ENCODE peak calls at places on chromosomes 11 and 22, in seven cellular contexts. A, U, N, Q, I, L and Y are unnamed samples.

GRCh38 chr22:39149915-39150847 is 2.3 kb downstream of the CBX7 start:
- DNase-seq in N (no peak), L (peak; percentile 31), I (no peak), Q (no peak), U (no peak), A (no peak), Y (no peak)

GRCh38 chr11:134607963-134608750 is 196.1 kb upstream of the B3GAT1 start:
- DNase-seq in N (no peak), I (no peak), L (no peak), Q (no peak), U (no peak), A (no peak), Y (no peak)

GRCh38 chr11:70590356-70590991 is 192.1 kb downstream of the CTTN start:
- DNase-seq in Q (no peak), U (no peak), N (no peak), L (no peak), A (no peak), I (no peak), Y (no peak)

GRCh38 chr11:91756829-91757480 is 467.7 kb upstream of the FAT3 start:
- DNase-seq in U (no peak), L (no peak), N (no peak), Q (no peak), I (no peak), A (no peak), Y (no peak)

GRCh38 chr22:38017272-38017920 is 33.0 kb upstream of the SOX10 start:
- DNase-seq in L (no peak), A (no peak), Q (no peak), N (no peak), U (no peak), I (no peak), Y (no peak)

GRCh38 chr11:122706261-122706660 is 50.7 kb downstream of the UBASH3B start:
- DNase-seq in L (peak; percentile 88), N (no peak), A (no peak), I (no peak), U (no peak), Q (no peak), Y (no peak)

GRCh38 chr11:131253885-131254204 is 116.6 kb upstream of the NTM start:
- DNase-seq in U (no peak), I (peak; percentile 53), A (no peak), Q (no peak), N (peak; percentile 42), L (no peak), Y (peak; percentile 69)

GRCh38 chr11:112564228-112564955 is 303.7 kb upstream of the PLET1 start:
- DNase-seq in A (no peak), N (no peak), Q (no peak), L (peak; percentile 11), U (no peak), I (no peak), Y (no peak)

GRCh38 chr11:8683115-8683807 is 669 bp downstream of the RPL27A start:
- DNase-seq in L (no peak), I (no peak), U (no peak), Q (no peak), N (no peak), A (no peak), Y (no peak)

GRCh38 chr11:64000026-64000739 is 13.9 kb downstream of the OTUB1 start:
- DNase-seq in L (no peak), A (no peak), I (no peak), N (peak; percentile 44), Q (no peak), U (no peak), Y (peak; percentile 76)

GRCh38 chr11:106381895-106382294 is 304.4 kb downstream of the AASDHPPT start:
- DNase-seq in A (no peak), U (no peak), L (no peak), N (no peak), Q (no peak), I (peak; percentile 17), Y (no peak)

GRCh38 chr11:35073691-35074382 is 65.1 kb upstream of the CD44 start:
- DNase-seq in Q (no peak), U (no peak), A (no peak), I (no peak), N (no peak), L (no peak), Y (no peak)

GRCh38 chr22:17922925-17923898 is 101.1 kb downstream of the MICAL3 start:
- DNase-seq in N (no peak), Q (no peak), A (no peak), U (no peak), L (no peak), I (no peak), Y (no peak)

GRCh38 chr11:11864332-11864731 is 22.6 kb downstream of the USP47 start:
- DNase-seq in L (no peak), N (no peak), A (no peak), I (no peak), Q (no peak), U (no peak), Y (no peak)

GRCh38 chr11:11864803-11865202 is 23.0 kb downstream of the USP47 start:
- DNase-seq in A (no peak), U (no peak), L (no peak), I (no peak), Q (no peak), N (no peak), Y (no peak)

GRCh38 chr11:11865449-11865848 is 23.7 kb downstream of the USP47 start:
- DNase-seq in N (no peak), I (no peak), Q (no peak), L (no peak), A (no peak), U (no peak), Y (no peak)

GRCh38 chr11:11867720-11868119 is 25.9 kb downstream of the USP47 start:
- DNase-seq in N (no peak), I (no peak), Q (no peak), A (no peak), U (no peak), L (no peak), Y (no peak)

DNA sequence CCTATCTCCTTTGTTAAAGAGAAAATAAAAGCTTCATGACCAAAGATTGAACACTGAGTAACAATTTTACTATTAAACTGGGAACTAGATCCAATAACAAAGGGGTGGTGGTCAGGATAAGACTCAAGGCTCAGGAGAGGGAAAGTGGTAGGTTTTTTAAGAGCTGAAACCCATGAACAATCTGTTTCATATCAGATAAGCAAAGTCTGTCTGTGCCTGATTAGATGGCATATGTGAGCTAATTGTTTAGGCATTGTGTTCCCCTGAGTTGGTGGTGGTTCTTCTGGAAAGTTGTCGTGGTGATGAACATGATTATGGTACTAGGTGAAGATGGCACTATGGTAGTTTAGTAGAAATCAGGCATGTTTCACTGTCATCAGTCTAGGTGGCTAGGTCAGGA is 24.4 kb downstream of the USP47 start:
- DNase-seq in A (peak; percentile 52), L (no peak), U (no peak), N (no peak), Q (no peak), I (no peak), Y (no peak)
- H3K9me3 ChIP-seq in A (no peaks in the 10 kb centered on the region), L (no peaks in the 10 kb centered on the region), U (peaks cover 3% of the 10 kb centered on the region), N (peaks cover 24% of the 10 kb centered on the region), Q (peaks cover 4% of the 10 kb centered on the region), I (peaks cover 4% of the 10 kb centered on the region), Y (peaks cover 5% of the 10 kb centered on the region)

GRCh38 chr11:27373856-27374602 is 11.0 kb upstream of the CCDC34 start:
- DNase-seq in A (no peak), I (no peak), Q (no peak), N (no peak), L (peak; percentile 90), U (no peak), Y (no peak)
- H3K4me3 ChIP-seq in A (no peak overlapping the region), I (no peak overlapping the region), Q (no peak overlapping the region), N (no peak overlapping the region), L (peak overlapping the region; percentile 26), U (no peak overlapping the region), Y (no peak overlapping the region)

DNA sequence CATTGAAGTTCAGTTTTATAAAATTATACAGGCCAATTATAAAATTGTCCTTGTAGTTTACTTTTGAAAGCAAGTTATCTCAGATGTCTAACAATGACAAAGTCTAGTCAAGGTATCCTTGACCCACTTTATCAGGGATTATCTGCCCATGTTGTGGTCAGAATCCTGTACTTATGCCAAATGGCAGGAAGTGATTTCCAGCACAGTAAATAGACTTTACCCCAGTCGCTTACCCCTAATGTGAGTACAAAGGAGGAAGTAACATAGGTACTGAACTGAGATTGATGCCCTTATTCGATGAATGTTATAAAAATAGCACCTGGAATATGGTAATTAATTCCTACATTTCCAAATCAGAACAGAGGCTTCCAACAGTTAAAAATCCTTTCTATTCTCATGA is 355.7 kb downstream of the CNTN5 start:
- DNase-seq in N (no peak), U (no peak), I (no peak), Q (no peak), A (no peak), L (peak; percentile 3), Y (no peak)
- TF ChIP-seq YY1 in N (no peak), U (no peak), I (no peak), Q (no peak), A (no peak), L (no peak), Y (no peak)

GRCh38 chr22:48722661-48723060 is 1105.0 kb downstream of the BRD1 start:
- DNase-seq in A (no peak), Q (no peak), N (no peak), I (no peak), U (no peak), L (no peak), Y (no peak)
- H3K9me3 ChIP-seq in A (no peaks in the 10 kb centered on the region), Q (no peaks in the 10 kb centered on the region), N (peaks cover 6% of the 10 kb centered on the region), I (no peaks in the 10 kb centered on the region), U (no peaks in the 10 kb centered on the region), L (peaks cover 18% of the 10 kb centered on the region), Y (no peaks in the 10 kb centered on the region)

GRCh38 chr22:26952004-26952403 is 294.6 kb downstream of the MIAT start:
- DNase-seq in N (peak; percentile 9), A (no peak), L (no peak), I (no peak), U (no peak), Q (no peak), Y (no peak)

GRCh38 chr22:26956346-26956745 is 299.0 kb downstream of the MIAT start:
- DNase-seq in Q (no peak), N (peak; percentile 35), U (no peak), I (no peak), L (no peak), A (no peak), Y (no peak)

GRCh38 chr22:26949193-26949592 is 291.8 kb downstream of the MIAT start:
- DNase-seq in N (no peak), A (peak; percentile 8), Q (no peak), U (no peak), I (no peak), L (no peak), Y (no peak)

GRCh38 chr22:26953380-26953807 is 296.0 kb downstream of the MIAT start:
- DNase-seq in L (no peak), U (no peak), A (no peak), Q (no peak), N (peak; percentile 55), I (peak; percentile 9), Y (no peak)

GRCh38 chr22:26952654-26953379 is 295.4 kb downstream of the MIAT start:
- DNase-seq in U (no peak), L (no peak), A (no peak), I (peak; percentile 51), N (peak; percentile 72), Q (no peak), Y (no peak)
- H3K4me3 ChIP-seq in U (no peak overlapping the region), L (no peak overlapping the region), A (no peak overlapping the region), I (no peak overlapping the region), N (no peak overlapping the region), Q (no peak overlapping the region), Y (peak overlapping the region; percentile 12)